ENCODE peak calls at places on chromosome 7, in ten cellular contexts. R is esophagus squamous epithelium, K is colonic mucosa, F is fibroblast of lung, D is GM23248, P is tibial nerve, V is lower lobe of right lung, B is PC-3, G is A549, S is left ventricle myocardium inferior. J is an unnamed sample.

GRCh38 chr7:110914263-110914662 is 176.7 kb upstream of the LRRN3 start:
- DNase-seq in R (no peak), K (no peak), F (no peak), D (no peak), P (no peak), V (no peak), B (no peak), G (no peak), S (no peak), J (no peak)

GRCh38 chr7:116653204-116653603 is 18.8 kb upstream of the MET start:
- DNase-seq in R (no peak), K (no peak), F (peak), D (peak), P (no peak), V (no peak), B (peak), G (no peak), S (no peak), J (no peak)

GRCh38 chr7:151038951-151039849 is 9.1 kb upstream of the ASIC3 start:
- DNase-seq in R (no peak), K (peak), F (peak), D (peak), P (peak), V (peak), B (peak), G (peak), S (peak), J (peak)

GRCh38 chr7:2131791-2132190 is 101.0 kb downstream of the MAD1L1 start:
- DNase-seq in R (no peak), K (no peak), F (no peak), D (no peak), P (no peak), V (no peak), B (no peak), G (no peak), S (no peak), J (no peak)

GRCh38 chr7:18361756-18362155 is 133.8 kb upstream of the HDAC9 start:
- DNase-seq in R (no peak), K (peak), F (peak), D (peak), P (peak), V (no peak), B (peak), G (no peak), S (no peak), J (peak)

GRCh38 chr7:119963654-119964053 is 309.3 kb upstream of the KCND2 start:
- DNase-seq in R (no peak), K (no peak), F (no peak), D (no peak), P (no peak), V (no peak), B (no peak), G (no peak), S (no peak), J (no peak)

GRCh38 chr7:66583696-66584095 is 45.0 kb upstream of the KCTD7 start:
- DNase-seq in R (no peak), K (no peak), F (no peak), D (no peak), P (no peak), V (no peak), B (no peak), G (no peak), S (no peak), J (no peak)

GRCh38 chr7:2069472-2069860 is 163.3 kb downstream of the MAD1L1 start:
- DNase-seq in R (no peak), K (no peak), F (peak), D (peak), P (no peak), V (no peak), B (no peak), G (no peak), S (no peak), J (no peak)

GRCh38 chr7:102296514-102296913 is 9.8 kb downstream of the SH2B2 start:
- DNase-seq in R (no peak), K (no peak), F (no peak), D (no peak), P (no peak), V (no peak), B (no peak), G (no peak), S (no peak), J (no peak)

GRCh38 chr7:122886357-122887081 is at the start of gene CADPS2:
- DNase-seq in R (no peak), K (peak), F (peak), D (peak), P (peak), V (peak), B (peak), G (peak), S (peak), J (peak)

GRCh38 chr7:27170494-27170811 is 3.7 kb downstream of the HOXA10 start:
- DNase-seq in R (no peak), K (no peak), F (no peak), D (no peak), P (no peak), V (no peak), B (no peak), G (no peak), S (no peak), J (no peak)

GRCh38 chr7:87702326-87702725 is 74.1 kb downstream of the RUNDC3B start:
- DNase-seq in R (no peak), K (no peak), F (peak), D (peak), P (no peak), V (no peak), B (peak), G (no peak), S (no peak), J (no peak)

GRCh38 chr7:139733751-139734150 is 44.0 kb downstream of the HIPK2 start:
- DNase-seq in R (no peak), K (no peak), F (no peak), D (no peak), P (no peak), V (no peak), B (no peak), G (no peak), S (no peak), J (no peak)

GRCh38 chr7:47078241-47078640 is 503.7 kb downstream of the TNS3 start:
- DNase-seq in R (no peak), K (no peak), F (peak), D (peak), P (no peak), V (no peak), B (no peak), G (no peak), S (no peak), J (no peak)

GRCh38 chr7:17580141-17580540 is 281.7 kb downstream of the AHR start:
- DNase-seq in R (no peak), K (no peak), F (peak), D (peak), P (no peak), V (no peak), B (peak), G (no peak), S (no peak), J (peak)

GRCh38 chr7:128454808-128455555 is 696 bp upstream of the HILPDA start:
- DNase-seq in R (no peak), K (no peak), F (no peak), D (peak), P (no peak), V (no peak), B (peak), G (no peak), S (no peak), J (peak)

GRCh38 chr7:105444342-105444938 is 55.7 kb upstream of the SRPK2 start:
- DNase-seq in R (no peak), K (no peak), F (no peak), D (no peak), P (no peak), V (no peak), B (no peak), G (no peak), S (no peak), J (no peak)

GRCh38 chr7:16838386-16838785 is 33.6 kb upstream of the AGR2 start:
- DNase-seq in R (no peak), K (no peak), F (peak), D (peak), P (no peak), V (no peak), B (no peak), G (no peak), S (no peak), J (no peak)

GRCh38 chr7:158500651-158501052 is 87.0 kb downstream of the PTPRN2 start:
- DNase-seq in R (no peak), K (no peak), F (no peak), D (no peak), P (no peak), V (no peak), B (no peak), G (no peak), S (no peak), J (no peak)

GRCh38 chr7:35839860-35840854 is 39.3 kb downstream of the SEPTIN7 start:
- DNase-seq in R (no peak), K (no peak), F (peak), D (peak), P (no peak), V (no peak), B (peak), G (peak), S (no peak), J (peak)

GRCh38 chr7:33517191-33517590 is 387.8 kb downstream of the BBS9 start:
- DNase-seq in R (no peak), K (no peak), F (no peak), D (no peak), P (no peak), V (no peak), B (no peak), G (no peak), S (no peak), J (no peak)

GRCh38 chr7:55733584-55733983 is 129.0 kb downstream of the SEPTIN14 start:
- DNase-seq in R (no peak), K (no peak), F (peak), D (peak), P (no peak), V (no peak), B (no peak), G (no peak), S (no peak), J (peak)

GRCh38 chr7:71301167-71301566 is 169.2 kb downstream of the GALNT17 start:
- DNase-seq in R (no peak), K (no peak), F (no peak), D (no peak), P (no peak), V (no peak), B (no peak), G (no peak), S (no peak), J (no peak)

GRCh38 chr7:17408245-17408903 is 109.9 kb downstream of the AHR start:
- DNase-seq in R (no peak), K (peak), F (peak), D (peak), P (peak), V (peak), B (peak), G (peak), S (no peak), J (no peak)

GRCh38 chr7:121633186-121633585 is 237.1 kb upstream of the FAM3C start:
- DNase-seq in R (no peak), K (no peak), F (no peak), D (no peak), P (no peak), V (no peak), B (no peak), G (no peak), S (no peak), J (peak)

GRCh38 chr7:117538053-117538452 is 58.2 kb downstream of the CFTR start:
- DNase-seq in R (no peak), K (no peak), F (no peak), D (no peak), P (no peak), V (no peak), B (no peak), G (no peak), S (no peak), J (no peak)

GRCh38 chr7:112045222-112045621 is 161.0 kb downstream of the DOCK4 start:
- DNase-seq in R (no peak), K (no peak), F (no peak), D (no peak), P (no peak), V (no peak), B (peak), G (no peak), S (no peak), J (no peak)

GRCh38 chr7:151243411-151244155 is 4.9 kb downstream of the SMARCD3 start:
- DNase-seq in R (no peak), K (no peak), F (no peak), D (no peak), P (no peak), V (peak), B (no peak), G (no peak), S (no peak), J (peak)

GRCh38 chr7:130959743-130960207 is 225.8 kb upstream of the KLF14 start:
- DNase-seq in R (no peak), K (no peak), F (peak), D (peak), P (no peak), V (no peak), B (peak), G (peak), S (no peak), J (peak)

GRCh38 chr7:79461660-79462059 is 8.2 kb upstream of the MAGI2 start:
- DNase-seq in R (no peak), K (no peak), F (peak), D (peak), P (no peak), V (no peak), B (peak), G (peak), S (no peak), J (no peak)

GRCh38 chr7:29038463-29038862 is 80.3 kb upstream of the TRIL start:
- DNase-seq in R (no peak), K (no peak), F (peak), D (peak), P (no peak), V (no peak), B (peak), G (no peak), S (no peak), J (no peak)

GRCh38 chr7:36048902-36049240 is 104.2 kb upstream of the EEPD1 start:
- DNase-seq in R (no peak), K (no peak), F (peak), D (peak), P (no peak), V (no peak), B (peak), G (no peak), S (no peak), J (no peak)

GRCh38 chr7:20287317-20287716 is 43.4 kb upstream of the ITGB8 start:
- DNase-seq in R (no peak), K (no peak), F (no peak), D (no peak), P (no peak), V (no peak), B (no peak), G (no peak), S (no peak), J (no peak)

GRCh38 chr7:5631752-5632151 is 149.7 kb downstream of the RNF216 start:
- DNase-seq in R (no peak), K (no peak), F (no peak), D (no peak), P (no peak), V (no peak), B (no peak), G (no peak), S (no peak), J (no peak)

GRCh38 chr7:5636446-5636835 is 145.0 kb downstream of the RNF216 start:
- DNase-seq in R (no peak), K (no peak), F (peak), D (peak), P (no peak), V (no peak), B (no peak), G (no peak), S (no peak), J (peak)

GRCh38 chr7:5635461-5636445 is 145.7 kb downstream of the RNF216 start:
- DNase-seq in R (no peak), K (no peak), F (peak), D (peak), P (no peak), V (no peak), B (no peak), G (no peak), S (no peak), J (no peak)

GRCh38 chr7:5633161-5634106 is 148.0 kb downstream of the RNF216 start:
- DNase-seq in R (no peak), K (no peak), F (no peak), D (peak), P (no peak), V (no peak), B (no peak), G (no peak), S (no peak), J (peak)

DNA sequence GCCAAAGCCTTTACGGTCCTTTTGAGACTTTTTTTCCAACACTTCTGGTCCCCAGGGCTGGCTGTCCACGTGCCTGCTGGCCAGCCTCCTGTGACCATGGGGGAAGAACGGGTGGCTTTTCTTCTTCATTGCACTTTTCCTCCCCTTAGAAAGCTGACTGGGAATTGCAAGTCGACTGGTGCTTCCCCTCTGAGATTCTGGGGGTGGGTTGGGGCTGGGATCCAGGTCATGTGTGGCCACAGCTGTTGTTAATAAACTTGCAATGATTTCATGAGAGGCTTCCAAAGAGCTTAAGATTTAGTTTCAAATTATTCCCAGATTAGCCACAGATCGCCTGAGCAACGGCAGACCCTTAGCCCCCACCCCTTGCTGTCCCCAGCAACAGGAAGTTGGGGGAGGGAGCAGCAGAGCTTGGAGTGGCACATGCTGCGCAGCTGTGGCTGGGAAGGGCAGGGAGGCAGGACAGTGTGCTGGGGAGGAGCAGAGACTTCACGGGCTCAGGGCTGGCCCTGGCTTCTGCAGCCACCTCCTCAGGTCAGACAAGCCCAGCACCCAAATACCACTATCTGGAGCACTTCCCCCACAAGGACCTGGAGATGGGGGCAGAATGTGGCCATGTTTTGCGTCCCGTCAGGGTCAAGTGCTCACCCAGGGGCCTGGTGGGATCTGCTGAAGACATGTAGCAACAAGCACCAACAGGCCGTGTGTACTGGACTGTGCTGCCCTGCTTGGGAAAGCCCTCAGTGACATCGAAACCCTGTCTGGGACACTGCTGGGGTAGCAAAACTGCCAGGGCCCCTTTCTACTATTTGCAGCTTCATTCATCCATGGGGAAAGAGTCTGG is 147.1 kb downstream of the RNF216 start:
- DNase-seq in R (no peak), K (peak), F (peak), D (peak), P (peak), V (no peak), B (no peak), G (no peak), S (peak), J (peak)
- H3K4me3 ChIP-seq in R (no peak), K (no peak), F (peak), D (peak), P (peak), V (peak), B (no peak), G (no peak), S (peak), J (peak)

GRCh38 chr7:873367-874002 is 2.9 kb upstream of the GET4 start:
- DNase-seq in R (no peak), K (peak), F (peak), D (peak), P (peak), V (peak), B (peak), G (peak), S (peak), J (peak)

GRCh38 chr7:875476-876076 is 778 bp upstream of the GET4 start:
- DNase-seq in R (no peak), K (no peak), F (no peak), D (no peak), P (no peak), V (no peak), B (no peak), G (no peak), S (no peak), J (no peak)

GRCh38 chr7:874036-874749 is 2.2 kb upstream of the GET4 start:
- DNase-seq in R (no peak), K (no peak), F (no peak), D (no peak), P (no peak), V (no peak), B (no peak), G (no peak), S (no peak), J (no peak)

GRCh38 chr7:876077-876971 is at the start of gene GET4:
- DNase-seq in R (peak), K (peak), F (peak), D (peak), P (peak), V (peak), B (peak), G (peak), S (peak), J (peak)

DNA sequence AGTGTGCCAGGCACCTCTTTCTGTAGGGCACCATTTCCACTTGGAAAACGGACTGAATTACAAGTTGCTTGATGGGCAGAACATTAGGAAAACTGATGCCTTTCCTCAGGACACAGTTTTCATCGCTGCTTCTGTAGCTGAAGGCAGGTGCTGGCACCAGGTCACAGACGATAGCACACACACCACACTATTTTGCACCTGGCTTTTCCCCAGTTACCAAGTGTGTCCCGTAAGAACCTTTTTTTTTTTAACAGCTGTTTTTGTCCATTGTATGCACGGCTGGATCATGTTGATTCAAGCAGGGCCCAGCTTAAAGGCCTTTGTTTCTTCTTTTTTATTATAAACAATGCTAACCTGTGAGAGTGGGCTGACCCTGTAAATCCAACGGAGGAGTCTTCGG is 1.3 kb upstream of the GET4 start:
- DNase-seq in R (no peak), K (no peak), F (no peak), D (no peak), P (no peak), V (no peak), B (no peak), G (no peak), S (no peak), J (no peak)
- H3K27ac ChIP-seq in R (peak), K (no peak), F (no peak), D (no peak), P (peak), V (no peak), B (no peak), G (peak), S (peak), J (peak)

DNA sequence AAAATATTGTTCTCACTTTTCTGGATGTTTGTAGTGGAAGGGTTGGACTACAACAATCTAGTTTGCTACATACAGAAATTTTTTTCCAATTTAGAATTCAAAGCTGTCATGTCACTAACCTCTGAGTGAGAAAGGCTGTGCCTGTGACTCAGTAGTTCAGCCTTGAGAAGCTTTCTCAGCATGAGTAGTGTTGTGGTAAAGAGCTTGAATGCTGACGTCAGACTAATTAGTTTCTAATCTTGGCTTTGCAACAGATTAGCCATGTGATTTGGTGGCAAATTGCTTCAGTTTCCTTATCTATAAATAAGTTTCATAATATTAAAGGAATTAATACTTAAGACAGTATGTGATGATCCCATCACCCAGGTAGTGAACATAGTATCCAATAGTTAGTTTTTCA is 83.8 kb downstream of the ABCA13 start:
- DNase-seq in R (no peak), K (no peak), F (peak), D (peak), P (no peak), V (no peak), B (no peak), G (no peak), S (no peak), J (no peak)
- H3K4me3 ChIP-seq in R (no peak), K (no peak), F (no peak), D (no peak), P (no peak), V (no peak), B (no peak), G (no peak), S (no peak), J (no peak)

DNA sequence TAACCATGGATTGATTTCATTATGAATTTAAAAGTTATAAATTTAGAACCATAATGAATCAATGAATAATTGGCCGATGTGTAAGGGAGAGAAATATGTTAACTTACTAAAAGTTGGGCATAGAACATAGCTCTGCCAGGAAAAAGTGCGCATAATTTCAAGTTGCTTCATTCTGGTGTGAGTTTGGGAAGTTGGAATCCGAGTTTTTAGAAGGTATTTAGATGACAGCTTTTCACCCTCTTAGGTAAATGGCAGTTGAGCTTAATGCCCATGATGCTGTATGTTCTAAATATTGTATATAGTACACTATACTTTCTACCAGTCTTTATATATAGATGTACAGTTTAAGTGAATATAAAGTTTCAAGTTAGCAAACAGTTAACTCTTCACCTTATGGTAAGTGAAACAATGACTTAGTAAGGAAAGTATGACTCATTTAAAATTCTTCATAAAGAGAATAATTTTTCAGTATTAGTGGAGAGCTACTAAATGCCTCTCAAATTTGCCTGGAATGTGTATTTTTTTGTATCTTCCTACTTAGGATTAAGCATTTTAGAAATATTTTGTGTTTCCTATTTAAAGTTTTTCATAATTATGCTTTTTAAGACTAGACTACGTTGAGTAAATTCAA is 1.6 kb downstream of the C1GALT1 start:
- DNase-seq in R (no peak), K (no peak), F (peak), D (peak), P (no peak), V (no peak), B (peak), G (no peak), S (no peak), J (no peak)
- H3K27ac ChIP-seq in R (peak), K (peak), F (no peak), D (peak), P (peak), V (no peak), B (no peak), G (peak), S (no peak), J (no peak)

J was measured in A673.